ENCODE peak calls at places on chromosome 22, in nine cellular contexts. One of them, this sample, is unnamed.

GRCh38 chr22:26888887-26889286 is 231.5 kb downstream of the MIAT start:
- DNase-seq in transverse colon: no peak
- DNase-seq in lower leg skin: no peak
- DNase-seq in foreskin fibroblast: no peak
- DNase-seq in pancreas: no peak
- DNase-seq in HL-60: no peak
- DNase-seq in endothelial cell: no peak
- DNase-seq in ovary: no peak
- DNase-seq in hepatocyte: no peak
- DNase-seq in this sample: no peak

GRCh38 chr22:38706101-38706884 is 549 bp downstream of the GTPBP1 start:
- DNase-seq in transverse colon: peak
- DNase-seq in lower leg skin: peak
- DNase-seq in foreskin fibroblast: peak
- DNase-seq in pancreas: peak
- DNase-seq in HL-60: peak
- DNase-seq in endothelial cell: peak
- DNase-seq in ovary: peak
- DNase-seq in hepatocyte: peak
- DNase-seq in this sample: no peak

GRCh38 chr22:36194971-36195370 is 6.6 kb downstream of the APOL4 start:
- DNase-seq in transverse colon: peak
- DNase-seq in lower leg skin: no peak
- DNase-seq in foreskin fibroblast: peak
- DNase-seq in pancreas: peak
- DNase-seq in HL-60: peak
- DNase-seq in endothelial cell: peak
- DNase-seq in ovary: peak
- DNase-seq in hepatocyte: peak
- DNase-seq in this sample: no peak

GRCh38 chr22:48750826-48751440 is 1076.7 kb downstream of the BRD1 start:
- DNase-seq in transverse colon: no peak
- DNase-seq in lower leg skin: peak
- DNase-seq in foreskin fibroblast: no peak
- DNase-seq in pancreas: no peak
- DNase-seq in HL-60: no peak
- DNase-seq in endothelial cell: no peak
- DNase-seq in ovary: no peak
- DNase-seq in hepatocyte: no peak
- DNase-seq in this sample: no peak

GRCh38 chr22:33539902-33540751 is 380.1 kb downstream of the LARGE1 start:
- DNase-seq in transverse colon: peak
- DNase-seq in lower leg skin: peak
- DNase-seq in foreskin fibroblast: no peak
- DNase-seq in pancreas: peak
- DNase-seq in HL-60: no peak
- DNase-seq in endothelial cell: no peak
- DNase-seq in ovary: peak
- DNase-seq in hepatocyte: peak
- DNase-seq in this sample: no peak

GRCh38 chr22:43277091-43277490 is 66.1 kb downstream of the SCUBE1 start:
- DNase-seq in transverse colon: no peak
- DNase-seq in lower leg skin: no peak
- DNase-seq in foreskin fibroblast: no peak
- DNase-seq in pancreas: no peak
- DNase-seq in HL-60: no peak
- DNase-seq in endothelial cell: no peak
- DNase-seq in ovary: no peak
- DNase-seq in hepatocyte: no peak
- DNase-seq in this sample: no peak

GRCh38 chr22:37999640-38000272 is 15.4 kb upstream of the SOX10 start:
- DNase-seq in transverse colon: no peak
- DNase-seq in lower leg skin: no peak
- DNase-seq in foreskin fibroblast: peak
- DNase-seq in pancreas: no peak
- DNase-seq in HL-60: peak
- DNase-seq in endothelial cell: no peak
- DNase-seq in ovary: no peak
- DNase-seq in hepatocyte: no peak
- DNase-seq in this sample: no peak

GRCh38 chr22:21455334-21456089 is 11.7 kb upstream of the TMEM191C start:
- DNase-seq in transverse colon: no peak
- DNase-seq in lower leg skin: peak
- DNase-seq in foreskin fibroblast: no peak
- DNase-seq in pancreas: no peak
- DNase-seq in HL-60: peak
- DNase-seq in endothelial cell: no peak
- DNase-seq in ovary: no peak
- DNase-seq in hepatocyte: no peak
- DNase-seq in this sample: peak

GRCh38 chr22:46511391-46512370 is 25.7 kb downstream of the CELSR1 start:
- DNase-seq in transverse colon: no peak
- DNase-seq in lower leg skin: no peak
- DNase-seq in foreskin fibroblast: no peak
- DNase-seq in pancreas: no peak
- DNase-seq in HL-60: no peak
- DNase-seq in endothelial cell: no peak
- DNase-seq in ovary: no peak
- DNase-seq in hepatocyte: peak
- DNase-seq in this sample: no peak

GRCh38 chr22:35065796-35066218 is at the start of gene ISX:
- DNase-seq in transverse colon: peak
- DNase-seq in lower leg skin: no peak
- DNase-seq in foreskin fibroblast: no peak
- DNase-seq in pancreas: no peak
- DNase-seq in HL-60: no peak
- DNase-seq in endothelial cell: no peak
- DNase-seq in ovary: no peak
- DNase-seq in hepatocyte: peak
- DNase-seq in this sample: no peak

GRCh38 chr22:38422615-38423511 is 32.1 kb downstream of the KCNJ4 start:
- DNase-seq in transverse colon: peak
- DNase-seq in lower leg skin: no peak
- DNase-seq in foreskin fibroblast: no peak
- DNase-seq in pancreas: no peak
- DNase-seq in HL-60: no peak
- DNase-seq in endothelial cell: no peak
- DNase-seq in ovary: no peak
- DNase-seq in hepatocyte: no peak
- DNase-seq in this sample: no peak

GRCh38 chr22:45775569-45776312 is 104.1 kb downstream of the ATXN10 start:
- DNase-seq in transverse colon: no peak
- DNase-seq in lower leg skin: no peak
- DNase-seq in foreskin fibroblast: no peak
- DNase-seq in pancreas: no peak
- DNase-seq in HL-60: no peak
- DNase-seq in endothelial cell: no peak
- DNase-seq in ovary: no peak
- DNase-seq in hepatocyte: no peak
- DNase-seq in this sample: no peak

GRCh38 chr22:33578752-33579151 is 341.5 kb downstream of the LARGE1 start:
- DNase-seq in transverse colon: no peak
- DNase-seq in lower leg skin: no peak
- DNase-seq in foreskin fibroblast: no peak
- DNase-seq in pancreas: no peak
- DNase-seq in HL-60: no peak
- DNase-seq in endothelial cell: no peak
- DNase-seq in ovary: no peak
- DNase-seq in hepatocyte: no peak
- DNase-seq in this sample: no peak

GRCh38 chr22:36405221-36405631 is 17.5 kb upstream of the MYH9 start:
- DNase-seq in transverse colon: no peak
- DNase-seq in lower leg skin: no peak
- DNase-seq in foreskin fibroblast: no peak
- DNase-seq in pancreas: no peak
- DNase-seq in HL-60: peak
- DNase-seq in endothelial cell: no peak
- DNase-seq in ovary: no peak
- DNase-seq in hepatocyte: no peak
- DNase-seq in this sample: no peak

GRCh38 chr22:19405133-19405532 is 26.4 kb downstream of the HIRA start:
- DNase-seq in transverse colon: no peak
- DNase-seq in lower leg skin: no peak
- DNase-seq in foreskin fibroblast: no peak
- DNase-seq in pancreas: no peak
- DNase-seq in HL-60: no peak
- DNase-seq in endothelial cell: no peak
- DNase-seq in ovary: no peak
- DNase-seq in hepatocyte: no peak
- DNase-seq in this sample: no peak
- TF ChIP-seq CTCF in transverse colon: no peak
- TF ChIP-seq CTCF in lower leg skin: no peak
- TF ChIP-seq CTCF in foreskin fibroblast: no peak
- TF ChIP-seq CTCF in pancreas: no peak
- TF ChIP-seq CTCF in HL-60: no peak
- TF ChIP-seq CTCF in endothelial cell: no peak
- TF ChIP-seq CTCF in ovary: no peak
- TF ChIP-seq CTCF in hepatocyte: no peak
- TF ChIP-seq CTCF in this sample: no peak

GRCh38 chr22:44484618-44485017 is 13.4 kb downstream of the RTL6 start:
- DNase-seq in transverse colon: no peak
- DNase-seq in lower leg skin: no peak
- DNase-seq in foreskin fibroblast: no peak
- DNase-seq in pancreas: no peak
- DNase-seq in HL-60: no peak
- DNase-seq in endothelial cell: no peak
- DNase-seq in ovary: no peak
- DNase-seq in hepatocyte: no peak
- DNase-seq in this sample: no peak

GRCh38 chr22:44483878-44484277 is 14.2 kb downstream of the RTL6 start:
- DNase-seq in transverse colon: no peak
- DNase-seq in lower leg skin: no peak
- DNase-seq in foreskin fibroblast: no peak
- DNase-seq in pancreas: no peak
- DNase-seq in HL-60: no peak
- DNase-seq in endothelial cell: no peak
- DNase-seq in ovary: no peak
- DNase-seq in hepatocyte: peak
- DNase-seq in this sample: no peak

GRCh38 chr22:44485494-44485893 is 12.5 kb downstream of the RTL6 start:
- DNase-seq in transverse colon: no peak
- DNase-seq in lower leg skin: no peak
- DNase-seq in foreskin fibroblast: no peak
- DNase-seq in pancreas: no peak
- DNase-seq in HL-60: no peak
- DNase-seq in endothelial cell: no peak
- DNase-seq in ovary: no peak
- DNase-seq in hepatocyte: no peak
- DNase-seq in this sample: no peak

GRCh38 chr22:44475706-44476105 is 22.3 kb downstream of the RTL6 start:
- DNase-seq in transverse colon: no peak
- DNase-seq in lower leg skin: no peak
- DNase-seq in foreskin fibroblast: no peak
- DNase-seq in pancreas: no peak
- DNase-seq in HL-60: no peak
- DNase-seq in endothelial cell: no peak
- DNase-seq in ovary: no peak
- DNase-seq in hepatocyte: no peak
- DNase-seq in this sample: no peak

DNA sequence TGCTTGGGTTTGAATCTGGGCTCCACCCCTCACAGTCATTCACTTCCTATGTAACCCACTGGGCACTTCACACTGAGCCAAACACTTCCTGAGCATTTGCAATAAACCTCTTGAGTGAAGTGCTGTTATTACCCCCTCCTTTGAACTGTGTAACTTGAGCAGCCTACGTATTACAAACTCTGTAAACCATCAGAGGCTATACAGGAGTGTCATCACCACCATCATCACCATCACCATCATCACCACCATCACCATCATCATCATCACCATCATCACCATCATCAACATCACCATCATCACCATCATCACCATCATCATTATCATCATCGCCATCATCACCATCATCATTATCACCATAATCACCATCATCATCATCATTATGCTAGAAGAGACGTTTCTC is 18.4 kb downstream of the RTL6 start:
- DNase-seq in transverse colon: no peak
- DNase-seq in lower leg skin: no peak
- DNase-seq in foreskin fibroblast: no peak
- DNase-seq in pancreas: no peak
- DNase-seq in HL-60: no peak
- DNase-seq in endothelial cell: no peak
- DNase-seq in ovary: no peak
- DNase-seq in hepatocyte: no peak
- DNase-seq in this sample: no peak
- TF ChIP-seq CTCF in transverse colon: no peak
- TF ChIP-seq CTCF in lower leg skin: no peak
- TF ChIP-seq CTCF in foreskin fibroblast: no peak
- TF ChIP-seq CTCF in pancreas: no peak
- TF ChIP-seq CTCF in HL-60: no peak
- TF ChIP-seq CTCF in endothelial cell: no peak
- TF ChIP-seq CTCF in ovary: no peak
- TF ChIP-seq CTCF in hepatocyte: no peak
- TF ChIP-seq CTCF in this sample: no peak

DNA sequence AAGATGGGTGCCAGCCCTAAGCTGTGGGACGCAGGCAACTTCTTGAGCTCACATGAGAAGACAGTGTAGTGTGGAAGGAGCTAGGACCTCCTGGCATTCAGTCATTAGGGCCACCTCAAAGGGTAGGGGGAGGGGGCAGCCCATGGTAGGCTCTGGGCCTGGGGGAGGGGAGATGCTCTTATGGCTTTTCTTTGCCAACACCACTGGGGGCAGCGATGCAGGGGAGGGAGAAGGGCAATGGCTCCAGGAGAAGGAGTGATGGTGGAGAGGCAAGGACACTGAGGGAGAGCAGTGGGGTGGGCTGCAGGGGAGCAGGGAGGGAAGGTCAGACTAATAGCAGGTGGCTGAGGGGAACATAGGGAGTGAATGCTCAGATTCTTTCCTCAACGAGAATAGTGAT is 63.3 kb upstream of the SUSD2 start:
- DNase-seq in transverse colon: no peak
- DNase-seq in lower leg skin: no peak
- DNase-seq in foreskin fibroblast: no peak
- DNase-seq in pancreas: no peak
- DNase-seq in HL-60: no peak
- DNase-seq in endothelial cell: no peak
- DNase-seq in ovary: no peak
- DNase-seq in hepatocyte: no peak
- DNase-seq in this sample: no peak
- TF ChIP-seq CTCF in transverse colon: no peak
- TF ChIP-seq CTCF in lower leg skin: no peak
- TF ChIP-seq CTCF in foreskin fibroblast: no peak
- TF ChIP-seq CTCF in pancreas: no peak
- TF ChIP-seq CTCF in HL-60: no peak
- TF ChIP-seq CTCF in endothelial cell: no peak
- TF ChIP-seq CTCF in ovary: no peak
- TF ChIP-seq CTCF in hepatocyte: no peak
- TF ChIP-seq CTCF in this sample: no peak

GRCh38 chr22:50641696-50642607 is 14.0 kb upstream of the ARSA start:
- DNase-seq in transverse colon: no peak
- DNase-seq in lower leg skin: no peak
- DNase-seq in foreskin fibroblast: peak
- DNase-seq in pancreas: no peak
- DNase-seq in HL-60: no peak
- DNase-seq in endothelial cell: no peak
- DNase-seq in ovary: peak
- DNase-seq in hepatocyte: peak
- DNase-seq in this sample: peak
- TF ChIP-seq CTCF in transverse colon: no peak
- TF ChIP-seq CTCF in lower leg skin: no peak
- TF ChIP-seq CTCF in foreskin fibroblast: peak
- TF ChIP-seq CTCF in pancreas: no peak
- TF ChIP-seq CTCF in HL-60: no peak
- TF ChIP-seq CTCF in endothelial cell: no peak
- TF ChIP-seq CTCF in ovary: no peak
- TF ChIP-seq CTCF in hepatocyte: peak
- TF ChIP-seq CTCF in this sample: no peak

GRCh38 chr22:32123657-32124056 is 35.4 kb downstream of the C22orf42 start:
- DNase-seq in transverse colon: no peak
- DNase-seq in lower leg skin: no peak
- DNase-seq in foreskin fibroblast: no peak
- DNase-seq in pancreas: no peak
- DNase-seq in HL-60: no peak
- DNase-seq in endothelial cell: no peak
- DNase-seq in ovary: no peak
- DNase-seq in hepatocyte: no peak
- DNase-seq in this sample: no peak
- TF ChIP-seq CTCF in transverse colon: no peak
- TF ChIP-seq CTCF in lower leg skin: no peak
- TF ChIP-seq CTCF in foreskin fibroblast: no peak
- TF ChIP-seq CTCF in pancreas: no peak
- TF ChIP-seq CTCF in HL-60: no peak
- TF ChIP-seq CTCF in endothelial cell: peak
- TF ChIP-seq CTCF in ovary: no peak
- TF ChIP-seq CTCF in hepatocyte: no peak
- TF ChIP-seq CTCF in this sample: peak